ENCODE peak calls at places on chromosomes 1 and 21, in ten cellular contexts. M is stimulated activated CD4-positive, alpha-beta T cell treated with anti-CD3 and anti-CD28 coated beads, Interleukin-15, amount 100 ng/mL, for 1 hour; Q is A673; O is HepG2; W is left ventricle myocardium inferior; J is stomach; F is naive thymus-derived CD8-positive, alpha-beta T cell; I is CD14-positive monocyte; V is Right ventricle myocardium superior; G is GM19239. N is an unnamed sample.

GRCh38 chr1:147890177-147890790 is 12.3 kb upstream of the GJA8 start:
- DNase-seq in I (no peak), G (peak; percentile 30), M (peak; percentile 37), W (peak; percentile 64), J (peak; percentile 74), Q (peak; percentile 80), V (peak; percentile 84), F (peak; percentile 49), O (peak; percentile 30), N (peak; percentile 75)

GRCh38 chr1:152870831-152871730 is 7.0 kb upstream of the SMCP start:
- DNase-seq in G (no peak), O (peak; percentile 20), F (no peak), M (no peak), Q (peak; percentile 63), V (no peak), W (no peak), J (no peak), I (no peak), N (no peak)

GRCh38 chr1:2276803-2277580 is 48.9 kb downstream of the SKI start:
- DNase-seq in Q (no peak), O (no peak), V (peak; percentile 20), I (no peak), M (no peak), F (no peak), W (no peak), G (no peak), J (no peak), N (no peak)

GRCh38 chr1:5879421-5879820 is 112.8 kb downstream of the NPHP4 start:
- DNase-seq in J (no peak), O (no peak), I (no peak), M (no peak), Q (no peak), V (no peak), F (no peak), G (no peak), W (no peak), N (no peak)

GRCh38 chr1:54221113-54221834 is 21.3 kb downstream of the MRPL37 start:
- DNase-seq in M (no peak), W (no peak), J (no peak), G (no peak), Q (no peak), I (no peak), O (no peak), V (no peak), F (no peak), N (no peak)

GRCh38 chr1:88552226-88552625 is 131.8 kb upstream of the PKN2 start:
- DNase-seq in O (no peak), Q (peak; percentile 2), M (no peak), F (no peak), I (no peak), G (no peak), V (no peak), J (no peak), W (no peak), N (no peak)

GRCh38 chr1:90605070-90605469 is 112.0 kb downstream of the BARHL2 start:
- DNase-seq in I (no peak), Q (no peak), F (no peak), V (no peak), G (no peak), J (no peak), O (no peak), M (no peak), W (no peak), N (no peak)

GRCh38 chr21:32312321-32312720 is 13.7 kb downstream of the MRAP start:
- DNase-seq in O (no peak), G (no peak), W (peak; percentile 51), I (no peak), F (no peak), M (no peak), Q (no peak), J (no peak), V (peak; percentile 60), N (no peak)

GRCh38 chr1:64006276-64007051 is 197.0 kb upstream of the UBE2U start:
- DNase-seq in M (no peak), I (no peak), O (peak; percentile 12), Q (peak; percentile 17), W (no peak), G (no peak), J (peak; percentile 72), F (no peak), V (no peak), N (peak; percentile 33)

GRCh38 chr1:115188680-115189395 is 99.5 kb upstream of the TSPAN2 start:
- DNase-seq in V (no peak), W (no peak), F (no peak), G (no peak), M (no peak), Q (no peak), J (no peak), O (no peak), I (no peak), N (no peak)

GRCh38 chr1:200346744-200347143 is 63.1 kb downstream of the ZNF281 start:
- DNase-seq in F (no peak), V (no peak), O (no peak), G (no peak), M (no peak), I (peak; percentile 50), J (no peak), W (no peak), Q (no peak), N (no peak)

GRCh38 chr1:93604411-93604810 is 77.2 kb downstream of the BCAR3 start:
- DNase-seq in V (no peak), G (no peak), M (no peak), W (no peak), J (no peak), O (peak; percentile 35), F (no peak), I (no peak), Q (no peak), N (no peak)

GRCh38 chr1:218556016-218556415 is 210.9 kb downstream of the TGFB2 start:
- DNase-seq in W (no peak), V (no peak), I (no peak), M (no peak), G (no peak), F (no peak), O (no peak), Q (no peak), J (no peak), N (no peak)

GRCh38 chr1:66576645-66577044 is 42.7 kb downstream of the SGIP1 start:
- DNase-seq in M (no peak), V (no peak), I (no peak), J (no peak), F (no peak), W (no peak), O (peak; percentile 5), G (no peak), Q (peak; percentile 69), N (no peak)

GRCh38 chr1:183198463-183198862 is 12.4 kb downstream of the LAMC2 start:
- DNase-seq in I (no peak), G (no peak), W (no peak), J (no peak), M (no peak), Q (no peak), F (no peak), V (no peak), O (no peak), N (no peak)

GRCh38 chr1:217253985-217254384 is 376.9 kb downstream of the GPATCH2 start:
- DNase-seq in M (no peak), V (no peak), O (no peak), G (no peak), W (no peak), Q (no peak), I (no peak), F (no peak), J (no peak), N (no peak)

GRCh38 chr1:219871427-219872057 is 56.8 kb downstream of the SLC30A10 start:
- DNase-seq in F (no peak), G (no peak), Q (no peak), J (no peak), W (no peak), I (no peak), O (no peak), M (no peak), V (no peak), N (no peak)

GRCh38 chr1:206982216-206982615 is 12.0 kb upstream of the FCAMR start:
- DNase-seq in M (peak; percentile 11), O (peak; percentile 56), V (peak; percentile 57), I (no peak), W (peak; percentile 35), Q (peak; percentile 31), F (peak; percentile 52), J (peak; percentile 77), G (peak; percentile 49), N (peak; percentile 59)

GRCh38 chr1:48661726-48662483 is 114.8 kb downstream of the BEND5 start:
- DNase-seq in V (no peak), Q (no peak), G (no peak), J (no peak), M (no peak), O (no peak), F (no peak), I (no peak), W (no peak), N (no peak)

GRCh38 chr1:19450811-19451564 is 34.4 kb downstream of the CAPZB start:
- DNase-seq in J (no peak), G (no peak), W (no peak), O (no peak), I (no peak), M (no peak), V (no peak), Q (peak; percentile 67), F (no peak), N (peak; percentile 44)

GRCh38 chr1:228225740-228226139 is 17.9 kb downstream of the OBSCN start:
- DNase-seq in W (no peak), V (no peak), I (no peak), F (no peak), O (no peak), Q (no peak), G (no peak), M (no peak), J (no peak), N (no peak)

GRCh38 chr1:209675567-209676154 is 449 bp downstream of the G0S2 start:
- DNase-seq in O (no peak), V (peak; percentile 67), J (peak; percentile 38), I (no peak), Q (no peak), F (no peak), G (no peak), M (no peak), W (peak; percentile 57), N (no peak)

GRCh38 chr1:155006601-155007101 is 4.0 kb downstream of the ZBTB7B start:
- DNase-seq in Q (peak; percentile 77), M (no peak), F (no peak), W (no peak), V (peak; percentile 48), G (no peak), I (no peak), O (no peak), J (no peak), N (no peak)